ENCODE peak calls at places on chromosomes 7 and 10, in eight cellular contexts. Z, M, Y, T, B, F, E and L are unnamed samples. For H3K79me2, the result is how much of the 10 kb centered on the place peaks cover.

GRCh38 chr10:84811078-84811477 is 482.7 kb downstream of the CCSER2 start:
- DNase-seq in Z (no peak), M (no peak), Y (no peak), T (no peak), B (no peak), F (peak), E (no peak), L (no peak)

GRCh38 chr10:133359972-133360610 is 2.3 kb upstream of the FUOM start:
- DNase-seq in Z (no peak), M (no peak), Y (no peak), T (no peak), B (no peak), F (no peak), E (no peak), L (no peak)

GRCh38 chr7:144780071-144780608 is 55.7 kb downstream of the TPK1 start:
- DNase-seq in Z (peak), M (no peak), Y (no peak), T (no peak), B (peak), F (no peak), E (no peak), L (peak)

GRCh38 chr7:132415259-132415658 is 161.0 kb downstream of the PLXNA4 start:
- DNase-seq in Z (no peak), M (no peak), Y (no peak), T (no peak), B (no peak), F (no peak), E (no peak), L (no peak)

GRCh38 chr10:51397695-51398094 is 301.7 kb downstream of the CSTF2T start:
- DNase-seq in Z (peak), M (no peak), Y (no peak), T (peak), B (peak), F (no peak), E (no peak), L (no peak)

GRCh38 chr7:119522263-119522662 is 750.7 kb upstream of the KCND2 start:
- DNase-seq in Z (no peak), M (no peak), Y (no peak), T (no peak), B (no peak), F (no peak), E (no peak), L (no peak)

GRCh38 chr10:120511165-120511564 is 54.1 kb downstream of the PLPP4 start:
- DNase-seq in Z (peak), M (no peak), Y (no peak), T (peak), B (peak), F (no peak), E (no peak), L (no peak)

GRCh38 chr10:129971381-129972144 is 7.5 kb upstream of the EBF3 start:
- DNase-seq in Z (peak), M (no peak), Y (no peak), T (peak), B (no peak), F (peak), E (peak), L (peak)

GRCh38 chr7:94584113-94584512 is 71.8 kb downstream of the SGCE start:
- DNase-seq in Z (peak), M (peak), Y (no peak), T (peak), B (no peak), F (no peak), E (no peak), L (peak)

GRCh38 chr10:69130251-69130650 is 6.3 kb downstream of the VPS26A start:
- DNase-seq in Z (no peak), M (no peak), Y (no peak), T (peak), B (peak), F (no peak), E (no peak), L (no peak)

GRCh38 chr10:77505431-77506334 is 131.9 kb downstream of the KCNMA1 start:
- DNase-seq in Z (peak), M (peak), Y (no peak), T (peak), B (peak), F (no peak), E (no peak), L (peak)

GRCh38 chr10:73769396-73769795 is 12.5 kb upstream of the CHCHD1 start:
- DNase-seq in Z (no peak), M (no peak), Y (no peak), T (no peak), B (no peak), F (no peak), E (no peak), L (no peak)

GRCh38 chr10:73771722-73772279 is 10.0 kb upstream of the CHCHD1 start:
- DNase-seq in Z (peak), M (no peak), Y (no peak), T (no peak), B (no peak), F (peak), E (no peak), L (peak)

GRCh38 chr10:73774637-73775036 is 7.2 kb upstream of the CHCHD1 start:
- DNase-seq in Z (peak), M (peak), Y (no peak), T (peak), B (peak), F (no peak), E (no peak), L (peak)

GRCh38 chr10:73773152-73773879 is 8.5 kb upstream of the CHCHD1 start:
- DNase-seq in Z (no peak), M (no peak), Y (no peak), T (no peak), B (no peak), F (no peak), E (no peak), L (no peak)

DNA sequence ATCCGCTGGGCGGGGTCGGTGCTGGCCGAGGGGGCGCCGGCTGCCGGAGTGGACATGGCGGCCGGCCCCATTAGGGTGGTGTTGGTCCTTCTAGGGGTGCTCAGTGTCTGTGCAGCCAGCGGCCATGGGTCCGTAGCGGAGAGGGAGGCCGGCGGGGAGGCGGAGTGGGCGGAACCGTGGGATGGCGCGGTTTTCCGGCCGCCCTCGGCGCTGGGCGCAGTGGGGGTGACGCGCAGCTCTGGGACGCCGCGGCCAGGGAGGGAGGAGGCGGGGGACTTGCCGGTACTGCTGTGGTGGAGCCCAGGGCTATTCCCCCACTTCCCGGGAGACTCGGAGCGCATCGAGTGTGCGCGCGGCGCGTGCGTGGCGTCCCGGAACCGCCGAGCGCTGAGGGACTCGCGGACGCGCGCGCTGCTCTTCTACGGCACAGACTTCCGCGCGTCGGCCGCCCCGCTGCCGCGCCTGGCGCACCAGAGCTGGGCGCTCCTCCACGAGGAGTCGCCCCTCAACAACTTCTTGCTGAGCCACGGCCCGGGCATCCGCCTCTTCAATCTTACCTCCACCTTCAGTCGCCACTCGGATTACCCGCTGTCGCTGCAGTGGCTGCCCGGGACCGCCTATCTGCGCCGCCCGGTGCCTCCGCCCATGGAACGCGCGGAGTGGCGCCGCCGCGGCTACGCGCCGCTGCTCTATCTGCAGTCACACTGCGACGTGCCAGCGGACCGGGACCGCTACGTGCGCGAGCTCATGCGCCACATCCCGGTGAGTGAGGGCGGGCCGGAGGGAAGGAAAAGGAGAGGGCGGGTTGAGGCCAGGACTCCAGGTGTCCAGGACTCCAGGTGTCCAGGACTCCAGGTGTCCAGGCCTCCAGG is 9.3 kb upstream of the CHCHD1 start:
- DNase-seq in Z (peak), M (no peak), Y (peak), T (peak), B (peak), F (peak), E (peak), L (peak)
- H3K27ac ChIP-seq in Z (peak), M (peak), Y (peak), T (peak), B (peak), F (peak), E (peak), L (peak)

GRCh38 chr7:128458956-128459355 is 3.3 kb downstream of the HILPDA start:
- DNase-seq in Z (peak), M (no peak), Y (no peak), T (no peak), B (no peak), F (no peak), E (no peak), L (no peak)
- H3K79me2 ChIP-seq in Z (under half), M (half or more), Y (half or more), T (under half), B (half or more), F (half or more), E (half or more), L (under half)

DNA sequence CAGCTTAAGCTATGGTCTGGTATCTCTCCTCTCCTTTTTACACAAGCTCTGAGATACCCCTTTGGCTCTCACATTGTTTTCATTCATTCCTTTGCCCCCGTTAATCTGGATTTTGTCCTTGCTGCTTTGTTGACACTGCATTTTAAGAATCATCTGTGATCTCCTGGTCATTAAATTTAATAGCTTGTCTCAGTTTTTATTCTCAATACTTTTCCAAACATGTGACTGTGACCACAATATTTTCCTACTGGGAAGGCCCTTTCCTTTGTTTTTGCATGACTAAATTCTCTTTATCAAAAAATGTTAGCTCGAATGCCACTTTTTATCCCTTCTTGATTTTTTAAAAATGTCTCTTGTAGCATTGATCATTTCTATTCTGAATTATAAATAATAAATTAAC is 171.2 kb downstream of the SUGCT start:
- DNase-seq in Z (no peak), M (no peak), Y (no peak), T (peak), B (no peak), F (no peak), E (no peak), L (no peak)
- H3K4me3 ChIP-seq in Z (no peak), M (no peak), Y (no peak), T (no peak), B (no peak), F (no peak), E (no peak), L (no peak)

GRCh38 chr10:88115968-88116367 is 252.5 kb downstream of the PTEN start:
- DNase-seq in Z (no peak), M (no peak), Y (no peak), T (peak), B (peak), F (no peak), E (no peak), L (no peak)

GRCh38 chr10:88113657-88114272 is 250.3 kb downstream of the PTEN start:
- DNase-seq in Z (no peak), M (no peak), Y (no peak), T (no peak), B (no peak), F (no peak), E (no peak), L (no peak)

GRCh38 chr10:88115406-88115805 is 252.0 kb downstream of the PTEN start:
- DNase-seq in Z (no peak), M (no peak), Y (no peak), T (peak), B (no peak), F (no peak), E (no peak), L (no peak)

GRCh38 chr10:88113232-88113631 is 249.8 kb downstream of the PTEN start:
- DNase-seq in Z (no peak), M (no peak), Y (peak), T (no peak), B (no peak), F (no peak), E (no peak), L (no peak)

DNA sequence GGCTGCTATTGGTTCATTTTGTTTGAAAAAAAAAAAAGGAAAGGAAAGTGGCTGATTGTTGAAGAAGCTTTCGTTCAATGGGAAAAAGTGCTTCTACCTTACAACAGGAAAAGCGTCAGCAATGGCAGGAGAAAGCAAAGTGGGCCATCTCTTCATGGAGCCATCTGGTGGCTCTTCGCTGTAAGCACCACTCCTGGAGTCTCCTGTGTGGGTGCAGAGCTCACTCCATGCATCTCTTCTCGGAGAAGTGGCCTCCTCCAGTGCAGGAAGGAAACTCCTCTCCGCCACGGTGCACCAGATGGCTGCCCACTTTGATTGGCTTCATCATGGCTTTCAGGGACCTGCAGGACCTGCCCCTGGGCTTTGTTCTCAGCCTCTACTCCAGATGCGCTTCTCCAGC is 250.9 kb downstream of the PTEN start:
- DNase-seq in Z (no peak), M (no peak), Y (peak), T (peak), B (no peak), F (peak), E (peak), L (peak)
- H3K27ac ChIP-seq in Z (no peak), M (no peak), Y (peak), T (no peak), B (no peak), F (no peak), E (no peak), L (no peak)

GRCh38 chr10:6161913-6162312 is 40.8 kb upstream of the PFKFB3 start:
- DNase-seq in Z (no peak), M (no peak), Y (no peak), T (no peak), B (no peak), F (no peak), E (no peak), L (no peak)

GRCh38 chr10:6165221-6165725 is 37.5 kb upstream of the PFKFB3 start:
- DNase-seq in Z (no peak), M (no peak), Y (no peak), T (no peak), B (no peak), F (no peak), E (no peak), L (no peak)

GRCh38 chr10:6164271-6165095 is 38.2 kb upstream of the PFKFB3 start:
- DNase-seq in Z (no peak), M (no peak), Y (no peak), T (no peak), B (no peak), F (no peak), E (no peak), L (peak)

GRCh38 chr10:6162589-6163356 is 40.0 kb upstream of the PFKFB3 start:
- DNase-seq in Z (no peak), M (no peak), Y (no peak), T (no peak), B (no peak), F (no peak), E (no peak), L (peak)

GRCh38 chr10:6163364-6164270 is 39.1 kb upstream of the PFKFB3 start:
- DNase-seq in Z (peak), M (peak), Y (peak), T (peak), B (peak), F (peak), E (peak), L (peak)
- H3K79me2 ChIP-seq in Z (under half), M (under half), Y (half or more), T (under half), B (half or more), F (under half), E (under half), L (under half)

GRCh38 chr7:36141351-36141750 is 11.7 kb upstream of the EEPD1 start:
- DNase-seq in Z (no peak), M (no peak), Y (no peak), T (no peak), B (no peak), F (no peak), E (no peak), L (no peak)

GRCh38 chr7:36137754-36138153 is 15.3 kb upstream of the EEPD1 start:
- DNase-seq in Z (no peak), M (no peak), Y (no peak), T (no peak), B (no peak), F (no peak), E (no peak), L (no peak)

GRCh38 chr7:36138209-36138608 is 14.8 kb upstream of the EEPD1 start:
- DNase-seq in Z (no peak), M (no peak), Y (no peak), T (no peak), B (no peak), F (no peak), E (no peak), L (no peak)

GRCh38 chr7:36145686-36146085 is 7.4 kb upstream of the EEPD1 start:
- DNase-seq in Z (no peak), M (no peak), Y (no peak), T (no peak), B (no peak), F (no peak), E (no peak), L (no peak)

GRCh38 chr7:36141850-36142249 is 11.2 kb upstream of the EEPD1 start:
- DNase-seq in Z (no peak), M (no peak), Y (no peak), T (no peak), B (no peak), F (no peak), E (no peak), L (no peak)
- H3K4me3 ChIP-seq in Z (no peak), M (no peak), Y (no peak), T (no peak), B (no peak), F (no peak), E (no peak), L (no peak)

DNA sequence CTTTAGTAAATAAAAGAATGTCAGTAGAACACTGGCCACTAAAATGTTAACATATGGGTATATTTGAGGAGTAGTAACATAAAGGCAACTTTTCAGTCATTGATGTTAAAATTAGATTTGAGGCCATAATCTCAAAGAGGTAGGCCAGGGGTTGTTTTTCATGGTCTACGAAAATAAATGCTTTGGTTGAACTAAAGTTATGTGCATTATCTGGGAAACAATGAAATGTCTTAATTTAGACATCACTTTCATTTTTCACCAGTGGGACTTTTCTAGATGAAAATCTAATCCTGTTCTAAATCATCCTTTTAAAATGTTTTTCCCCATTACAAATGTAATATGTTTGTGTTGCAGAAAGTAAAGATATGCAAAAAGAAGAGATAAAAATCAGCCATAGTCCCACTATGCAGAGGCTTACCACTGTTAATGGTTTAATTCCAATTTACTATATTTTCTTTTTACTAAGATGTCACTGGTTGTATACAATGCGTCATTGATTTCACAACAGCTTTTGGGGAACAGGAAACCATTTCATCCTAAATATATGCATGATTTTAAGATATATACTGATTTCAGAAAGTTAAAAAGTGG is 64.3 kb downstream of the ARID5B start:
- DNase-seq in Z (no peak), M (no peak), Y (no peak), T (no peak), B (no peak), F (no peak), E (no peak), L (no peak)
- H3K27ac ChIP-seq in Z (no peak), M (no peak), Y (no peak), T (no peak), B (no peak), F (no peak), E (no peak), L (no peak)

GRCh38 chr10:31158000-31158658 is 126.5 kb upstream of the ZNF438 start:
- DNase-seq in Z (peak), M (no peak), Y (no peak), T (peak), B (no peak), F (no peak), E (no peak), L (no peak)
- H3K79me2 ChIP-seq in Z (under half), M (under half), Y (half or more), T (under half), B (under half), F (under half), E (under half), L (under half)

GRCh38 chr10:59713196-59713821 is 3.7 kb upstream of the SLC16A9 start:
- DNase-seq in Z (no peak), M (no peak), Y (no peak), T (no peak), B (no peak), F (no peak), E (no peak), L (peak)

GRCh38 chr10:59706851-59707797 is 2.5 kb downstream of the SLC16A9 start:
- DNase-seq in Z (no peak), M (no peak), Y (no peak), T (no peak), B (no peak), F (no peak), E (no peak), L (no peak)

GRCh38 chr10:59711871-59712491 is 2.3 kb upstream of the SLC16A9 start:
- DNase-seq in Z (no peak), M (no peak), Y (no peak), T (no peak), B (no peak), F (no peak), E (peak), L (peak)

GRCh38 chr10:59708816-59709471 is 706 bp downstream of the SLC16A9 start:
- DNase-seq in Z (peak), M (no peak), Y (no peak), T (peak), B (peak), F (peak), E (peak), L (peak)

DNA sequence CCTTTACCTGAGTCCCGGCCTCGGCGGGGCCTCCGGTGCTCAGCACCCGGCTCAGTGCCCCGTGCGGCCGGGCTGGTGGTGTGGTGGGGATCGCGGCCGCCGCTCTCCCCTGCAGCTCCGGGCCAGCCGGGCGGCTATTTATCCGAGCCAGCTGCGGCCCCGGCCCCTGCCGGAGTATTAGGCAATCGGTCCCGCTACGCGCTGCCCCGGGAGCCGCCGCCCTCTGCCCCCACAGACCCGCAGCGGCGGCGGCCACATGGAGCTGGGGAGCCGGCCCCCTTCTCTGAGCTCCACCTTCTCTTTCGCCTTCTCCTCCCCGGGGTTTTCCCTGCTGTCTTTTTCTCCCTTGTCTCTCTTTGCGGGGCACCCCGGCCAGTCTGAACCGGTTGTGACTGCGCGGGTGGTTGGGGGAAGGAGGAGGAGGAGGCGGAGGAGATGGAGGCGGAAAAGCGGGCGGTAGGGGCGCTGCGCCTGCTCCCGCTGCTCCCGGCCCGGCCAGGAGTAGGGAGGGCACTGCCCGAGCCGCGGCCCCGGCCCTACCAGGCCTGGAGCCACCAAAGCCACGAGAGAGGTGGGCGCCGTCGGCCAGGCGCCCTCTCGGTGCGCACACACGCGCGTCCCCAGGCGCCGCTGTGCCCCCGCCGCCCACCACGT is at the start of gene SLC16A9:
- DNase-seq in Z (peak), M (no peak), Y (no peak), T (peak), B (peak), F (peak), E (peak), L (peak)
- H3K4me3 ChIP-seq in Z (peak), M (peak), Y (no peak), T (peak), B (peak), F (peak), E (peak), L (peak)

GRCh38 chr7:54880326-54880989 is 121.4 kb upstream of the SEC61G start:
- DNase-seq in Z (no peak), M (no peak), Y (no peak), T (no peak), B (no peak), F (no peak), E (no peak), L (no peak)
- H3K27ac ChIP-seq in Z (no peak), M (no peak), Y (no peak), T (no peak), B (no peak), F (no peak), E (no peak), L (no peak)